ENCODE peak calls at places on chromosomes 11 and 22, in seven cellular contexts. M is Peyer's patch, I is body of pancreas, Y is ovary, V is A549, D is right lobe of liver, B is IMR-90. Q is an unnamed sample. For H3K4me1, the result is how much of the 10 kb centered on the place peaks cover.

GRCh38 chr22:50678218-50678650 is 5.6 kb downstream of the SHANK3 start:
- DNase-seq in M (peak), I (no peak), Y (peak), V (no peak), D (no peak), B (no peak), Q (no peak)

GRCh38 chr22:22784249-22785039 is 103.2 kb upstream of the IGLL5 start:
- DNase-seq in M (no peak), I (no peak), Y (no peak), V (no peak), D (no peak), B (no peak), Q (peak)

GRCh38 chr11:68038226-68038717 is 553 bp upstream of the TCIRG1 start:
- DNase-seq in M (no peak), I (peak), Y (peak), V (no peak), D (peak), B (no peak), Q (no peak)

GRCh38 chr11:1908579-1908978 is 10.9 kb upstream of the TNNT3 start:
- DNase-seq in M (no peak), I (no peak), Y (no peak), V (no peak), D (no peak), B (no peak), Q (no peak)

GRCh38 chr11:31656051-31656450 is 146.5 kb downstream of the ELP4 start:
- DNase-seq in M (no peak), I (no peak), Y (no peak), V (peak), D (no peak), B (peak), Q (no peak)

GRCh38 chr11:108958446-108959123 is 293.7 kb downstream of the DDX10 start:
- DNase-seq in M (no peak), I (no peak), Y (no peak), V (peak), D (no peak), B (peak), Q (no peak)

GRCh38 chr22:35065796-35066218 is at the start of gene ISX:
- DNase-seq in M (no peak), I (no peak), Y (no peak), V (no peak), D (no peak), B (no peak), Q (no peak)

GRCh38 chr11:114183041-114183511 is 113.1 kb upstream of the NNMT start:
- DNase-seq in M (peak), I (peak), Y (no peak), V (no peak), D (no peak), B (no peak), Q (no peak)

GRCh38 chr11:94895451-94895850 is 77.9 kb downstream of the CWC15 start:
- DNase-seq in M (no peak), I (no peak), Y (no peak), V (peak), D (no peak), B (peak), Q (no peak)

GRCh38 chr11:2474059-2474901 is 29.5 kb downstream of the KCNQ1 start:
- DNase-seq in M (no peak), I (no peak), Y (no peak), V (no peak), D (no peak), B (no peak), Q (peak)

GRCh38 chr11:105621985-105622384 is 12.1 kb downstream of the GRIA4 start:
- DNase-seq in M (no peak), I (no peak), Y (no peak), V (no peak), D (no peak), B (no peak), Q (no peak)

GRCh38 chr22:45878901-45879551 is 97.9 kb downstream of the WNT7B start:
- DNase-seq in M (no peak), I (no peak), Y (no peak), V (no peak), D (peak), B (no peak), Q (no peak)

GRCh38 chr11:3803726-3804510 is 4.4 kb upstream of the PGAP2 start:
- DNase-seq in M (no peak), I (no peak), Y (no peak), V (peak), D (no peak), B (peak), Q (no peak)

GRCh38 chr22:19045094-19045493 is 77.1 kb downstream of the DGCR2 start:
- DNase-seq in M (no peak), I (no peak), Y (no peak), V (no peak), D (no peak), B (peak), Q (no peak)

GRCh38 chr11:96154802-96155520 is 188.0 kb downstream of the MAML2 start:
- DNase-seq in M (no peak), I (no peak), Y (peak), V (peak), D (no peak), B (peak), Q (no peak)

GRCh38 chr11:3095712-3096361 is 38.6 kb upstream of the CARS1 start:
- DNase-seq in M (no peak), I (peak), Y (no peak), V (no peak), D (no peak), B (peak), Q (no peak)

DNA sequence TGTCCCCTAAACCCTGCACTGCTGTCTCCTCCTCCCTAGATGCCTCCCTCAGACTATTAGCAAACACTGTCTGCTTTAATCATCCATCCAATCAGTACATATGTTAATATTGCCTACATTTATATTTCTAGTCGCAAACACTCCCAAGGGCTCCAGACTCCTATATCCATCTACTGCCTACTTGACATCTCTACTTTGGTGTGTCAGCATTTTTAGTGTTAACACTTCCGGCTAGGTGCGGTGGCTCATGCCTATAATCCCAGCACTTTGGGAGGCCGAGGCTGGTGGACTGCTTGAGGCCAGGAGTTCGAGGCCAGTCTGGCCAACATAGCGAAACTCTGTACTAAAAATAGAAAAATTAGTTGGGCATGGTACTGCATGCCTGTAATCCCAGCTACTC is 5.5 kb upstream of the THOC5 start:
- DNase-seq in M (no peak), I (no peak), Y (no peak), V (no peak), D (no peak), B (no peak), Q (no peak)
- H3K4me1 ChIP-seq in M (under half), I (under half), Y (under half), V (under half), D (under half), B (under half), Q (under half)

GRCh38 chr11:8873966-8874365 is 37.0 kb upstream of the AKIP1 start:
- DNase-seq in M (no peak), I (no peak), Y (no peak), V (no peak), D (no peak), B (no peak), Q (no peak)

GRCh38 chr11:8870461-8871282 is 40.3 kb upstream of the AKIP1 start:
- DNase-seq in M (no peak), I (peak), Y (peak), V (peak), D (peak), B (peak), Q (no peak)

GRCh38 chr11:8872017-8872416 is 39.0 kb upstream of the AKIP1 start:
- DNase-seq in M (no peak), I (no peak), Y (peak), V (no peak), D (no peak), B (no peak), Q (no peak)

GRCh38 chr11:8867856-8868705 is 42.9 kb upstream of the AKIP1 start:
- DNase-seq in M (no peak), I (no peak), Y (no peak), V (no peak), D (no peak), B (peak), Q (no peak)

GRCh38 chr11:8871283-8871775 is 39.7 kb upstream of the AKIP1 start:
- DNase-seq in M (no peak), I (peak), Y (peak), V (peak), D (peak), B (peak), Q (no peak)
- TF ChIP-seq POLR2A in M (no peak), I (no peak), Y (no peak), V (no peak), D (no peak), B (peak), Q (no peak)

GRCh38 chr11:124670732-124671131 is 2.8 kb downstream of the SIAE start:
- DNase-seq in M (no peak), I (no peak), Y (no peak), V (no peak), D (no peak), B (peak), Q (no peak)

GRCh38 chr11:124673333-124674167 is at the start of the genes SIAE and SPA17:
- DNase-seq in M (peak), I (peak), Y (peak), V (peak), D (peak), B (peak), Q (peak)

GRCh38 chr11:124674168-124674517 is 439 bp downstream of the SPA17 start:
- DNase-seq in M (no peak), I (no peak), Y (no peak), V (no peak), D (no peak), B (no peak), Q (no peak)

GRCh38 chr11:124674571-124674970 is 867 bp downstream of the SPA17 start:
- DNase-seq in M (no peak), I (no peak), Y (no peak), V (no peak), D (no peak), B (no peak), Q (no peak)

GRCh38 chr11:124672531-124673215 is 866 bp downstream of the SIAE start:
- DNase-seq in M (no peak), I (no peak), Y (no peak), V (no peak), D (no peak), B (no peak), Q (no peak)
- H3K4me3 ChIP-seq in M (peak), I (no peak), Y (peak), V (peak), D (peak), B (peak), Q (peak)

GRCh38 chr11:118155781-118156530 is 3.3 kb upstream of the SCN4B start:
- DNase-seq in M (no peak), I (no peak), Y (no peak), V (no peak), D (no peak), B (no peak), Q (no peak)
- H3K4me1 ChIP-seq in M (under half), I (under half), Y (under half), V (under half), D (under half), B (under half), Q (under half)

DNA sequence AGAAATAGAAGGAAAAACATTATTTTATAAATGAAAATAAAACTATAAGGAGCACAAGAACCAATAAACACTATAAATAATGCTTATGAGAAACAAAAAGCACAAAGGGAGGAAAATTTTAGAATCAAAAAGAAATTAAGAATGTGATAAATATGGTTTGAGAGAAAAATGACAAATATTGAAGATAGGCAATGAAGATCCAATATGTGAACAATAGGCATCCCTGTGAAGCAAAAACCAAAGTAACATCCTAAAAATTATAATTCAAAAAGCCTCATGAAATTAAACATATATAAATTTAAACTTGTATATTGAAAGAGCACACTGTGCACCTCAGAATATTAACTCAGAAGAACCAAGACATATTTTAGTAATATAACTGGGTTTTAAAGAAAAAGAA is 216.2 kb downstream of the GRIK4 start:
- DNase-seq in M (no peak), I (no peak), Y (no peak), V (no peak), D (no peak), B (no peak), Q (no peak)
- TF ChIP-seq POLR2A in M (no peak), I (no peak), Y (no peak), V (no peak), D (no peak), B (no peak), Q (no peak)

GRCh38 chr22:40335358-40335757 is 10.9 kb upstream of the ADSL start:
- DNase-seq in M (no peak), I (no peak), Y (no peak), V (no peak), D (no peak), B (no peak), Q (no peak)

GRCh38 chr22:40334899-40335298 is 11.4 kb upstream of the ADSL start:
- DNase-seq in M (no peak), I (no peak), Y (no peak), V (no peak), D (no peak), B (no peak), Q (no peak)

GRCh38 chr22:40331706-40332105 is 14.6 kb upstream of the ADSL start:
- DNase-seq in M (no peak), I (no peak), Y (no peak), V (no peak), D (no peak), B (no peak), Q (no peak)

GRCh38 chr22:40332319-40332781 is 13.9 kb upstream of the ADSL start:
- DNase-seq in M (no peak), I (no peak), Y (no peak), V (no peak), D (no peak), B (peak), Q (no peak)

DNA sequence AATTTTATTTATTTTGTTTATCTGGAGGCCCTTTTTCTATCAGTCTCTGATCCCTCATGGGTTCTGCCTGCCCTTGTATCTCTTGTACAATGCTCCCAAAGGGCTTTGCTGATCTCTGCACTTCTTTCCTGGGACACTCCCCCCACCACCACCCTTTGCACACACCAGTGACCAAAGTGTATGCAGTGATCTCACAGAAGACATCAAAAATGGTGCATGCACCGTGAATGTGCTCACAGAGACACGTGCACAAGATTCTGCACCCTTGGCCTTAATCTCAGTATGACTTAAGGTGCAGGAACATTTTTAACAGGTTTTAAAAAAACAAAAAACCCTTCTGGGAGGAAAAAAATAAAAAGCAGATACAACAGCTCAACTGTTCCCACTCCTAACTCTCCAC is 12.2 kb upstream of the ADSL start:
- DNase-seq in M (no peak), I (no peak), Y (no peak), V (no peak), D (no peak), B (no peak), Q (no peak)
- H3K4me3 ChIP-seq in M (no peak), I (no peak), Y (no peak), V (no peak), D (no peak), B (no peak), Q (no peak)

GRCh38 chr11:44731685-44732411 is 5.1 kb downstream of the TSPAN18 start:
- DNase-seq in M (no peak), I (no peak), Y (no peak), V (no peak), D (no peak), B (no peak), Q (no peak)

GRCh38 chr11:44732564-44732963 is 5.8 kb downstream of the TSPAN18 start:
- DNase-seq in M (no peak), I (no peak), Y (no peak), V (no peak), D (no peak), B (no peak), Q (no peak)

GRCh38 chr11:44729718-44730117 is 3.0 kb downstream of the TSPAN18 start:
- DNase-seq in M (no peak), I (no peak), Y (no peak), V (no peak), D (no peak), B (no peak), Q (no peak)

GRCh38 chr11:44729065-44729464 is 2.3 kb downstream of the TSPAN18 start:
- DNase-seq in M (no peak), I (no peak), Y (no peak), V (no peak), D (no peak), B (no peak), Q (no peak)

DNA sequence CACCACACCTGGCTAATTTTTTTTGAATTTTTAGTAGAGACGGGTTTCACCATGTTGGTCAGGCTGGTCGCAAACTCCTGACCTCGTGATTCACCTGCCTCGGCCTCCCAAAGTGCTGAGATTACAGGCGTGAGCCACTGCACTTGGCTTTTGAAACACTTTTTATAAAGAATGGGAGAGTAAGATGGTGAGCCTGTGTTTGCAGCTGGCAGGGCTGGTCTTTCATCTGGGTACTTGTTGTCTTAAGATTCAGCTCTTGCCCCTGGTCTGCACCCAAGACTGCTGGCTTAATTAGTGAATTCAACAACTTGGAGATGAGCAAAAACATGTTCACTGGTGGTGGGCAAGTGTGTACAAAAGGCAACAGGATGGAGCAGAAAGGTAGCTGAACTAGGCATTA is 4.0 kb downstream of the TSPAN18 start:
- DNase-seq in M (no peak), I (no peak), Y (no peak), V (no peak), D (no peak), B (no peak), Q (no peak)
- H3K4me1 ChIP-seq in M (under half), I (under half), Y (under half), V (under half), D (under half), B (under half), Q (half or more)

GRCh38 chr22:49664891-49665290 is 162.8 kb downstream of the BRD1 start:
- DNase-seq in M (no peak), I (no peak), Y (no peak), V (no peak), D (peak), B (no peak), Q (no peak)
- TF ChIP-seq POLR2A in M (no peak), I (no peak), Y (no peak), V (no peak), D (no peak), B (no peak), Q (no peak)

GRCh38 chr11:111513240-111513605 is 1.0 kb upstream of the BTG4 start:
- DNase-seq in M (no peak), I (no peak), Y (no peak), V (no peak), D (no peak), B (no peak), Q (no peak)
- H3K4me3 ChIP-seq in M (no peak), I (no peak), Y (no peak), V (peak), D (no peak), B (no peak), Q (peak)

Q was measured in esophagus muscularis mucosa.